ENCODE peak calls at places on chromosomes 13 and 19, in eight cellular contexts. One of them, this sample, is unnamed.

GRCh38 chr19:57056972-57057371 is 62.8 kb upstream of the USP29 start:
- DNase-seq in stimulated activated CD4-positive, alpha-beta T cell treated with anti-CD3 and anti-CD28 coated beads, Interleukin-4, amount 100 ng/mL, for 4 hours: no peak
- DNase-seq in heart right ventricle: peak; percentile 27
- DNase-seq in activated T-helper 1 cell treated with anti-CD3 and anti-CD28 coated beads, Interleukin-12 subunit alpha, Interleukin-12 subunit beta, Interleukin-2, Interleukin-4 antibody, amounts not matched to agents 30 ng/mL and 10 ng/mL and 1 ng/mL, durations not matched to agents 14 hours and 24 hours and 36 hours: no peak
- DNase-seq in AG09309: no peak
- DNase-seq in CD4-positive, CD25-positive, alpha-beta regulatory T cell: no peak
- DNase-seq in thoracic aorta: no peak
- DNase-seq in GM06990: no peak
- DNase-seq in this sample: no peak

GRCh38 chr13:109629737-109630136 is 156.6 kb downstream of the IRS2 start:
- DNase-seq in GM06990: no peak
- DNase-seq in heart right ventricle: no peak
- DNase-seq in stimulated activated CD4-positive, alpha-beta T cell treated with anti-CD3 and anti-CD28 coated beads, Interleukin-4, amount 100 ng/mL, for 4 hours: no peak
- DNase-seq in thoracic aorta: no peak
- DNase-seq in AG09309: no peak
- DNase-seq in activated T-helper 1 cell treated with anti-CD3 and anti-CD28 coated beads, Interleukin-12 subunit alpha, Interleukin-12 subunit beta, Interleukin-2, Interleukin-4 antibody, amounts not matched to agents 30 ng/mL and 10 ng/mL and 1 ng/mL, durations not matched to agents 14 hours and 24 hours and 36 hours: no peak
- DNase-seq in CD4-positive, CD25-positive, alpha-beta regulatory T cell: no peak
- DNase-seq in this sample: no peak

GRCh38 chr19:47564081-47564480 is 8.9 kb downstream of the ZNF541 start:
- DNase-seq in AG09309: no peak
- DNase-seq in activated T-helper 1 cell treated with anti-CD3 and anti-CD28 coated beads, Interleukin-12 subunit alpha, Interleukin-12 subunit beta, Interleukin-2, Interleukin-4 antibody, amounts not matched to agents 30 ng/mL and 10 ng/mL and 1 ng/mL, durations not matched to agents 14 hours and 24 hours and 36 hours: no peak
- DNase-seq in stimulated activated CD4-positive, alpha-beta T cell treated with anti-CD3 and anti-CD28 coated beads, Interleukin-4, amount 100 ng/mL, for 4 hours: no peak
- DNase-seq in GM06990: no peak
- DNase-seq in thoracic aorta: no peak
- DNase-seq in heart right ventricle: no peak
- DNase-seq in CD4-positive, CD25-positive, alpha-beta regulatory T cell: no peak
- DNase-seq in this sample: no peak

GRCh38 chr19:8161135-8161646 is 11.8 kb upstream of the FBN3 start:
- DNase-seq in heart right ventricle: no peak
- DNase-seq in activated T-helper 1 cell treated with anti-CD3 and anti-CD28 coated beads, Interleukin-12 subunit alpha, Interleukin-12 subunit beta, Interleukin-2, Interleukin-4 antibody, amounts not matched to agents 30 ng/mL and 10 ng/mL and 1 ng/mL, durations not matched to agents 14 hours and 24 hours and 36 hours: no peak
- DNase-seq in stimulated activated CD4-positive, alpha-beta T cell treated with anti-CD3 and anti-CD28 coated beads, Interleukin-4, amount 100 ng/mL, for 4 hours: no peak
- DNase-seq in CD4-positive, CD25-positive, alpha-beta regulatory T cell: no peak
- DNase-seq in thoracic aorta: no peak
- DNase-seq in GM06990: no peak
- DNase-seq in AG09309: no peak
- DNase-seq in this sample: no peak

GRCh38 chr13:113545931-113546516 is 38.5 kb upstream of the TFDP1 start:
- DNase-seq in AG09309: no peak
- DNase-seq in GM06990: no peak
- DNase-seq in activated T-helper 1 cell treated with anti-CD3 and anti-CD28 coated beads, Interleukin-12 subunit alpha, Interleukin-12 subunit beta, Interleukin-2, Interleukin-4 antibody, amounts not matched to agents 30 ng/mL and 10 ng/mL and 1 ng/mL, durations not matched to agents 14 hours and 24 hours and 36 hours: no peak
- DNase-seq in heart right ventricle: no peak
- DNase-seq in stimulated activated CD4-positive, alpha-beta T cell treated with anti-CD3 and anti-CD28 coated beads, Interleukin-4, amount 100 ng/mL, for 4 hours: no peak
- DNase-seq in CD4-positive, CD25-positive, alpha-beta regulatory T cell: no peak
- DNase-seq in thoracic aorta: no peak
- DNase-seq in this sample: peak; percentile 83

GRCh38 chr13:112481458-112481857 is 105.3 kb downstream of the SPACA7 start:
- DNase-seq in CD4-positive, CD25-positive, alpha-beta regulatory T cell: no peak
- DNase-seq in AG09309: no peak
- DNase-seq in heart right ventricle: no peak
- DNase-seq in stimulated activated CD4-positive, alpha-beta T cell treated with anti-CD3 and anti-CD28 coated beads, Interleukin-4, amount 100 ng/mL, for 4 hours: no peak
- DNase-seq in thoracic aorta: no peak
- DNase-seq in GM06990: no peak
- DNase-seq in activated T-helper 1 cell treated with anti-CD3 and anti-CD28 coated beads, Interleukin-12 subunit alpha, Interleukin-12 subunit beta, Interleukin-2, Interleukin-4 antibody, amounts not matched to agents 30 ng/mL and 10 ng/mL and 1 ng/mL, durations not matched to agents 14 hours and 24 hours and 36 hours: no peak
- DNase-seq in this sample: no peak

GRCh38 chr19:5988520-5989387 is 10.8 kb upstream of the RANBP3 start:
- DNase-seq in thoracic aorta: no peak
- DNase-seq in stimulated activated CD4-positive, alpha-beta T cell treated with anti-CD3 and anti-CD28 coated beads, Interleukin-4, amount 100 ng/mL, for 4 hours: no peak
- DNase-seq in CD4-positive, CD25-positive, alpha-beta regulatory T cell: no peak
- DNase-seq in heart right ventricle: no peak
- DNase-seq in activated T-helper 1 cell treated with anti-CD3 and anti-CD28 coated beads, Interleukin-12 subunit alpha, Interleukin-12 subunit beta, Interleukin-2, Interleukin-4 antibody, amounts not matched to agents 30 ng/mL and 10 ng/mL and 1 ng/mL, durations not matched to agents 14 hours and 24 hours and 36 hours: no peak
- DNase-seq in AG09309: no peak
- DNase-seq in GM06990: no peak
- DNase-seq in this sample: no peak

GRCh38 chr13:45811891-45812583 is 39.5 kb downstream of the SIAH3 start:
- DNase-seq in thoracic aorta: no peak
- DNase-seq in AG09309: no peak
- DNase-seq in activated T-helper 1 cell treated with anti-CD3 and anti-CD28 coated beads, Interleukin-12 subunit alpha, Interleukin-12 subunit beta, Interleukin-2, Interleukin-4 antibody, amounts not matched to agents 30 ng/mL and 10 ng/mL and 1 ng/mL, durations not matched to agents 14 hours and 24 hours and 36 hours: no peak
- DNase-seq in heart right ventricle: no peak
- DNase-seq in stimulated activated CD4-positive, alpha-beta T cell treated with anti-CD3 and anti-CD28 coated beads, Interleukin-4, amount 100 ng/mL, for 4 hours: no peak
- DNase-seq in GM06990: no peak
- DNase-seq in CD4-positive, CD25-positive, alpha-beta regulatory T cell: no peak
- DNase-seq in this sample: no peak

GRCh38 chr13:45224181-45224580 is 23.3 kb upstream of the KCTD4 start:
- DNase-seq in CD4-positive, CD25-positive, alpha-beta regulatory T cell: no peak
- DNase-seq in heart right ventricle: no peak
- DNase-seq in GM06990: no peak
- DNase-seq in stimulated activated CD4-positive, alpha-beta T cell treated with anti-CD3 and anti-CD28 coated beads, Interleukin-4, amount 100 ng/mL, for 4 hours: no peak
- DNase-seq in activated T-helper 1 cell treated with anti-CD3 and anti-CD28 coated beads, Interleukin-12 subunit alpha, Interleukin-12 subunit beta, Interleukin-2, Interleukin-4 antibody, amounts not matched to agents 30 ng/mL and 10 ng/mL and 1 ng/mL, durations not matched to agents 14 hours and 24 hours and 36 hours: no peak
- DNase-seq in thoracic aorta: no peak
- DNase-seq in AG09309: no peak
- DNase-seq in this sample: no peak

GRCh38 chr19:13146763-13147563 is 3.2 kb downstream of the STX10 start:
- DNase-seq in stimulated activated CD4-positive, alpha-beta T cell treated with anti-CD3 and anti-CD28 coated beads, Interleukin-4, amount 100 ng/mL, for 4 hours: no peak
- DNase-seq in thoracic aorta: no peak
- DNase-seq in AG09309: no peak
- DNase-seq in GM06990: no peak
- DNase-seq in heart right ventricle: no peak
- DNase-seq in activated T-helper 1 cell treated with anti-CD3 and anti-CD28 coated beads, Interleukin-12 subunit alpha, Interleukin-12 subunit beta, Interleukin-2, Interleukin-4 antibody, amounts not matched to agents 30 ng/mL and 10 ng/mL and 1 ng/mL, durations not matched to agents 14 hours and 24 hours and 36 hours: no peak
- DNase-seq in CD4-positive, CD25-positive, alpha-beta regulatory T cell: no peak
- DNase-seq in this sample: no peak

GRCh38 chr19:28239270-28239669 is 973.7 kb downstream of the UQCRFS1 start:
- DNase-seq in AG09309: no peak
- DNase-seq in thoracic aorta: no peak
- DNase-seq in GM06990: no peak
- DNase-seq in heart right ventricle: no peak
- DNase-seq in stimulated activated CD4-positive, alpha-beta T cell treated with anti-CD3 and anti-CD28 coated beads, Interleukin-4, amount 100 ng/mL, for 4 hours: no peak
- DNase-seq in CD4-positive, CD25-positive, alpha-beta regulatory T cell: no peak
- DNase-seq in activated T-helper 1 cell treated with anti-CD3 and anti-CD28 coated beads, Interleukin-12 subunit alpha, Interleukin-12 subunit beta, Interleukin-2, Interleukin-4 antibody, amounts not matched to agents 30 ng/mL and 10 ng/mL and 1 ng/mL, durations not matched to agents 14 hours and 24 hours and 36 hours: no peak
- DNase-seq in this sample: no peak

GRCh38 chr13:41145136-41145908 is 12.7 kb upstream of the KBTBD6 start:
- DNase-seq in CD4-positive, CD25-positive, alpha-beta regulatory T cell: no peak
- DNase-seq in thoracic aorta: no peak
- DNase-seq in AG09309: peak; percentile 25
- DNase-seq in stimulated activated CD4-positive, alpha-beta T cell treated with anti-CD3 and anti-CD28 coated beads, Interleukin-4, amount 100 ng/mL, for 4 hours: no peak
- DNase-seq in heart right ventricle: no peak
- DNase-seq in activated T-helper 1 cell treated with anti-CD3 and anti-CD28 coated beads, Interleukin-12 subunit alpha, Interleukin-12 subunit beta, Interleukin-2, Interleukin-4 antibody, amounts not matched to agents 30 ng/mL and 10 ng/mL and 1 ng/mL, durations not matched to agents 14 hours and 24 hours and 36 hours: no peak
- DNase-seq in GM06990: no peak
- DNase-seq in this sample: no peak

GRCh38 chr13:76992548-76993001 is 694 bp downstream of the CLN5 start:
- DNase-seq in stimulated activated CD4-positive, alpha-beta T cell treated with anti-CD3 and anti-CD28 coated beads, Interleukin-4, amount 100 ng/mL, for 4 hours: peak; percentile 5
- DNase-seq in thoracic aorta: no peak
- DNase-seq in AG09309: no peak
- DNase-seq in CD4-positive, CD25-positive, alpha-beta regulatory T cell: no peak
- DNase-seq in heart right ventricle: no peak
- DNase-seq in GM06990: peak; percentile 49
- DNase-seq in activated T-helper 1 cell treated with anti-CD3 and anti-CD28 coated beads, Interleukin-12 subunit alpha, Interleukin-12 subunit beta, Interleukin-2, Interleukin-4 antibody, amounts not matched to agents 30 ng/mL and 10 ng/mL and 1 ng/mL, durations not matched to agents 14 hours and 24 hours and 36 hours: peak; percentile 5
- DNase-seq in this sample: peak; percentile 90

GRCh38 chr19:40464059-40465024 is 1.2 kb downstream of the BLVRB start:
- DNase-seq in AG09309: peak; percentile 73
- DNase-seq in heart right ventricle: peak; percentile 80
- DNase-seq in activated T-helper 1 cell treated with anti-CD3 and anti-CD28 coated beads, Interleukin-12 subunit alpha, Interleukin-12 subunit beta, Interleukin-2, Interleukin-4 antibody, amounts not matched to agents 30 ng/mL and 10 ng/mL and 1 ng/mL, durations not matched to agents 14 hours and 24 hours and 36 hours: peak; percentile 56
- DNase-seq in GM06990: no peak
- DNase-seq in stimulated activated CD4-positive, alpha-beta T cell treated with anti-CD3 and anti-CD28 coated beads, Interleukin-4, amount 100 ng/mL, for 4 hours: peak; percentile 69
- DNase-seq in thoracic aorta: peak; percentile 76
- DNase-seq in CD4-positive, CD25-positive, alpha-beta regulatory T cell: peak; percentile 49
- DNase-seq in this sample: peak; percentile 97

GRCh38 chr13:76884571-76885202 is 1.5 kb downstream of the KCTD12 start:
- DNase-seq in activated T-helper 1 cell treated with anti-CD3 and anti-CD28 coated beads, Interleukin-12 subunit alpha, Interleukin-12 subunit beta, Interleukin-2, Interleukin-4 antibody, amounts not matched to agents 30 ng/mL and 10 ng/mL and 1 ng/mL, durations not matched to agents 14 hours and 24 hours and 36 hours: no peak
- DNase-seq in GM06990: no peak
- DNase-seq in stimulated activated CD4-positive, alpha-beta T cell treated with anti-CD3 and anti-CD28 coated beads, Interleukin-4, amount 100 ng/mL, for 4 hours: no peak
- DNase-seq in heart right ventricle: no peak
- DNase-seq in CD4-positive, CD25-positive, alpha-beta regulatory T cell: no peak
- DNase-seq in thoracic aorta: no peak
- DNase-seq in AG09309: no peak
- DNase-seq in this sample: peak; percentile 41

GRCh38 chr19:42850981-42851717 is 28.4 kb downstream of the PSG1 start:
- DNase-seq in GM06990: no peak
- DNase-seq in activated T-helper 1 cell treated with anti-CD3 and anti-CD28 coated beads, Interleukin-12 subunit alpha, Interleukin-12 subunit beta, Interleukin-2, Interleukin-4 antibody, amounts not matched to agents 30 ng/mL and 10 ng/mL and 1 ng/mL, durations not matched to agents 14 hours and 24 hours and 36 hours: no peak
- DNase-seq in stimulated activated CD4-positive, alpha-beta T cell treated with anti-CD3 and anti-CD28 coated beads, Interleukin-4, amount 100 ng/mL, for 4 hours: no peak
- DNase-seq in thoracic aorta: peak; percentile 25
- DNase-seq in CD4-positive, CD25-positive, alpha-beta regulatory T cell: no peak
- DNase-seq in heart right ventricle: peak; percentile 12
- DNase-seq in AG09309: peak; percentile 91
- DNase-seq in this sample: peak; percentile 88

GRCh38 chr13:49225358-49226042 is 5.4 kb downstream of the MLNR start:
- DNase-seq in AG09309: no peak
- DNase-seq in heart right ventricle: no peak
- DNase-seq in stimulated activated CD4-positive, alpha-beta T cell treated with anti-CD3 and anti-CD28 coated beads, Interleukin-4, amount 100 ng/mL, for 4 hours: no peak
- DNase-seq in activated T-helper 1 cell treated with anti-CD3 and anti-CD28 coated beads, Interleukin-12 subunit alpha, Interleukin-12 subunit beta, Interleukin-2, Interleukin-4 antibody, amounts not matched to agents 30 ng/mL and 10 ng/mL and 1 ng/mL, durations not matched to agents 14 hours and 24 hours and 36 hours: no peak
- DNase-seq in GM06990: no peak
- DNase-seq in CD4-positive, CD25-positive, alpha-beta regulatory T cell: no peak
- DNase-seq in thoracic aorta: no peak
- DNase-seq in this sample: no peak

GRCh38 chr19:14830702-14831101 is 4.3 kb downstream of the OR7A5 start:
- DNase-seq in stimulated activated CD4-positive, alpha-beta T cell treated with anti-CD3 and anti-CD28 coated beads, Interleukin-4, amount 100 ng/mL, for 4 hours: no peak
- DNase-seq in thoracic aorta: no peak
- DNase-seq in heart right ventricle: no peak
- DNase-seq in activated T-helper 1 cell treated with anti-CD3 and anti-CD28 coated beads, Interleukin-12 subunit alpha, Interleukin-12 subunit beta, Interleukin-2, Interleukin-4 antibody, amounts not matched to agents 30 ng/mL and 10 ng/mL and 1 ng/mL, durations not matched to agents 14 hours and 24 hours and 36 hours: no peak
- DNase-seq in AG09309: no peak
- DNase-seq in CD4-positive, CD25-positive, alpha-beta regulatory T cell: no peak
- DNase-seq in GM06990: no peak
- DNase-seq in this sample: no peak

GRCh38 chr19:30345686-30346085 is 26.5 kb upstream of the ZNF536 start:
- DNase-seq in AG09309: no peak
- DNase-seq in CD4-positive, CD25-positive, alpha-beta regulatory T cell: no peak
- DNase-seq in activated T-helper 1 cell treated with anti-CD3 and anti-CD28 coated beads, Interleukin-12 subunit alpha, Interleukin-12 subunit beta, Interleukin-2, Interleukin-4 antibody, amounts not matched to agents 30 ng/mL and 10 ng/mL and 1 ng/mL, durations not matched to agents 14 hours and 24 hours and 36 hours: no peak
- DNase-seq in heart right ventricle: no peak
- DNase-seq in stimulated activated CD4-positive, alpha-beta T cell treated with anti-CD3 and anti-CD28 coated beads, Interleukin-4, amount 100 ng/mL, for 4 hours: no peak
- DNase-seq in thoracic aorta: no peak
- DNase-seq in GM06990: no peak
- DNase-seq in this sample: peak; percentile 73

GRCh38 chr19:33301011-33301899 is 1.1 kb downstream of the CEBPA start:
- DNase-seq in AG09309: no peak
- DNase-seq in GM06990: no peak
- DNase-seq in stimulated activated CD4-positive, alpha-beta T cell treated with anti-CD3 and anti-CD28 coated beads, Interleukin-4, amount 100 ng/mL, for 4 hours: no peak
- DNase-seq in thoracic aorta: no peak
- DNase-seq in CD4-positive, CD25-positive, alpha-beta regulatory T cell: no peak
- DNase-seq in heart right ventricle: no peak
- DNase-seq in activated T-helper 1 cell treated with anti-CD3 and anti-CD28 coated beads, Interleukin-12 subunit alpha, Interleukin-12 subunit beta, Interleukin-2, Interleukin-4 antibody, amounts not matched to agents 30 ng/mL and 10 ng/mL and 1 ng/mL, durations not matched to agents 14 hours and 24 hours and 36 hours: no peak
- DNase-seq in this sample: peak; percentile 88

GRCh38 chr13:19791953-19792537 is 9.3 kb upstream of the PSPC1 start:
- DNase-seq in stimulated activated CD4-positive, alpha-beta T cell treated with anti-CD3 and anti-CD28 coated beads, Interleukin-4, amount 100 ng/mL, for 4 hours: no peak
- DNase-seq in GM06990: no peak
- DNase-seq in activated T-helper 1 cell treated with anti-CD3 and anti-CD28 coated beads, Interleukin-12 subunit alpha, Interleukin-12 subunit beta, Interleukin-2, Interleukin-4 antibody, amounts not matched to agents 30 ng/mL and 10 ng/mL and 1 ng/mL, durations not matched to agents 14 hours and 24 hours and 36 hours: no peak
- DNase-seq in heart right ventricle: no peak
- DNase-seq in AG09309: no peak
- DNase-seq in CD4-positive, CD25-positive, alpha-beta regulatory T cell: no peak
- DNase-seq in thoracic aorta: no peak
- DNase-seq in this sample: no peak

GRCh38 chr13:50322006-50322405 is 306.8 kb downstream of the KCNRG start:
- DNase-seq in stimulated activated CD4-positive, alpha-beta T cell treated with anti-CD3 and anti-CD28 coated beads, Interleukin-4, amount 100 ng/mL, for 4 hours: no peak
- DNase-seq in thoracic aorta: no peak
- DNase-seq in GM06990: no peak
- DNase-seq in AG09309: no peak
- DNase-seq in heart right ventricle: no peak
- DNase-seq in activated T-helper 1 cell treated with anti-CD3 and anti-CD28 coated beads, Interleukin-12 subunit alpha, Interleukin-12 subunit beta, Interleukin-2, Interleukin-4 antibody, amounts not matched to agents 30 ng/mL and 10 ng/mL and 1 ng/mL, durations not matched to agents 14 hours and 24 hours and 36 hours: no peak
- DNase-seq in CD4-positive, CD25-positive, alpha-beta regulatory T cell: no peak
- DNase-seq in this sample: no peak

GRCh38 chr13:112703935-112704633 is 14.2 kb downstream of the ATP11A start:
- DNase-seq in GM06990: no peak
- DNase-seq in AG09309: no peak
- DNase-seq in stimulated activated CD4-positive, alpha-beta T cell treated with anti-CD3 and anti-CD28 coated beads, Interleukin-4, amount 100 ng/mL, for 4 hours: peak; percentile 17
- DNase-seq in activated T-helper 1 cell treated with anti-CD3 and anti-CD28 coated beads, Interleukin-12 subunit alpha, Interleukin-12 subunit beta, Interleukin-2, Interleukin-4 antibody, amounts not matched to agents 30 ng/mL and 10 ng/mL and 1 ng/mL, durations not matched to agents 14 hours and 24 hours and 36 hours: no peak
- DNase-seq in CD4-positive, CD25-positive, alpha-beta regulatory T cell: no peak
- DNase-seq in thoracic aorta: no peak
- DNase-seq in heart right ventricle: no peak
- DNase-seq in this sample: no peak

GRCh38 chr19:48330012-48330681 is 4.8 kb downstream of the EMP3 start:
- DNase-seq in activated T-helper 1 cell treated with anti-CD3 and anti-CD28 coated beads, Interleukin-12 subunit alpha, Interleukin-12 subunit beta, Interleukin-2, Interleukin-4 antibody, amounts not matched to agents 30 ng/mL and 10 ng/mL and 1 ng/mL, durations not matched to agents 14 hours and 24 hours and 36 hours: peak; percentile 81
- DNase-seq in thoracic aorta: no peak
- DNase-seq in stimulated activated CD4-positive, alpha-beta T cell treated with anti-CD3 and anti-CD28 coated beads, Interleukin-4, amount 100 ng/mL, for 4 hours: peak; percentile 81
- DNase-seq in AG09309: no peak
- DNase-seq in GM06990: peak; percentile 91
- DNase-seq in heart right ventricle: peak; percentile 74
- DNase-seq in CD4-positive, CD25-positive, alpha-beta regulatory T cell: peak; percentile 90
- DNase-seq in this sample: peak; percentile 79

GRCh38 chr13:48072304-48072703 is 22.6 kb downstream of the MED4 start:
- DNase-seq in thoracic aorta: no peak
- DNase-seq in heart right ventricle: no peak
- DNase-seq in GM06990: no peak
- DNase-seq in CD4-positive, CD25-positive, alpha-beta regulatory T cell: no peak
- DNase-seq in stimulated activated CD4-positive, alpha-beta T cell treated with anti-CD3 and anti-CD28 coated beads, Interleukin-4, amount 100 ng/mL, for 4 hours: no peak
- DNase-seq in activated T-helper 1 cell treated with anti-CD3 and anti-CD28 coated beads, Interleukin-12 subunit alpha, Interleukin-12 subunit beta, Interleukin-2, Interleukin-4 antibody, amounts not matched to agents 30 ng/mL and 10 ng/mL and 1 ng/mL, durations not matched to agents 14 hours and 24 hours and 36 hours: no peak
- DNase-seq in AG09309: no peak
- DNase-seq in this sample: no peak

GRCh38 chr13:39498471-39499114 is 104.4 kb downstream of the LHFPL6 start:
- DNase-seq in GM06990: no peak
- DNase-seq in activated T-helper 1 cell treated with anti-CD3 and anti-CD28 coated beads, Interleukin-12 subunit alpha, Interleukin-12 subunit beta, Interleukin-2, Interleukin-4 antibody, amounts not matched to agents 30 ng/mL and 10 ng/mL and 1 ng/mL, durations not matched to agents 14 hours and 24 hours and 36 hours: no peak
- DNase-seq in AG09309: no peak
- DNase-seq in heart right ventricle: no peak
- DNase-seq in stimulated activated CD4-positive, alpha-beta T cell treated with anti-CD3 and anti-CD28 coated beads, Interleukin-4, amount 100 ng/mL, for 4 hours: no peak
- DNase-seq in thoracic aorta: no peak
- DNase-seq in CD4-positive, CD25-positive, alpha-beta regulatory T cell: no peak
- DNase-seq in this sample: no peak

GRCh38 chr13:108269601-108270328 is at the start of gene TNFSF13B:
- DNase-seq in heart right ventricle: peak; percentile 35
- DNase-seq in thoracic aorta: no peak
- DNase-seq in CD4-positive, CD25-positive, alpha-beta regulatory T cell: peak; percentile 29
- DNase-seq in stimulated activated CD4-positive, alpha-beta T cell treated with anti-CD3 and anti-CD28 coated beads, Interleukin-4, amount 100 ng/mL, for 4 hours: peak; percentile 55
- DNase-seq in GM06990: peak; percentile 80
- DNase-seq in AG09309: no peak
- DNase-seq in activated T-helper 1 cell treated with anti-CD3 and anti-CD28 coated beads, Interleukin-12 subunit alpha, Interleukin-12 subunit beta, Interleukin-2, Interleukin-4 antibody, amounts not matched to agents 30 ng/mL and 10 ng/mL and 1 ng/mL, durations not matched to agents 14 hours and 24 hours and 36 hours: peak; percentile 32
- DNase-seq in this sample: no peak

GRCh38 chr13:79056706-79057105 is 349.3 kb downstream of the RBM26 start:
- DNase-seq in AG09309: no peak
- DNase-seq in stimulated activated CD4-positive, alpha-beta T cell treated with anti-CD3 and anti-CD28 coated beads, Interleukin-4, amount 100 ng/mL, for 4 hours: no peak
- DNase-seq in CD4-positive, CD25-positive, alpha-beta regulatory T cell: no peak
- DNase-seq in GM06990: no peak
- DNase-seq in activated T-helper 1 cell treated with anti-CD3 and anti-CD28 coated beads, Interleukin-12 subunit alpha, Interleukin-12 subunit beta, Interleukin-2, Interleukin-4 antibody, amounts not matched to agents 30 ng/mL and 10 ng/mL and 1 ng/mL, durations not matched to agents 14 hours and 24 hours and 36 hours: no peak
- DNase-seq in thoracic aorta: no peak
- DNase-seq in heart right ventricle: no peak
- DNase-seq in this sample: no peak

GRCh38 chr19:18645035-18645511 is 8.2 kb downstream of the KLHL26 start:
- DNase-seq in activated T-helper 1 cell treated with anti-CD3 and anti-CD28 coated beads, Interleukin-12 subunit alpha, Interleukin-12 subunit beta, Interleukin-2, Interleukin-4 antibody, amounts not matched to agents 30 ng/mL and 10 ng/mL and 1 ng/mL, durations not matched to agents 14 hours and 24 hours and 36 hours: no peak
- DNase-seq in GM06990: no peak
- DNase-seq in stimulated activated CD4-positive, alpha-beta T cell treated with anti-CD3 and anti-CD28 coated beads, Interleukin-4, amount 100 ng/mL, for 4 hours: no peak
- DNase-seq in thoracic aorta: peak; percentile 46
- DNase-seq in AG09309: no peak
- DNase-seq in CD4-positive, CD25-positive, alpha-beta regulatory T cell: no peak
- DNase-seq in heart right ventricle: no peak
- DNase-seq in this sample: no peak

GRCh38 chr19:45798995-45799517 is 6.4 kb upstream of the DMWD start:
- DNase-seq in thoracic aorta: no peak
- DNase-seq in heart right ventricle: peak; percentile 64
- DNase-seq in CD4-positive, CD25-positive, alpha-beta regulatory T cell: peak; percentile 53
- DNase-seq in AG09309: peak; percentile 57
- DNase-seq in GM06990: peak; percentile 52
- DNase-seq in activated T-helper 1 cell treated with anti-CD3 and anti-CD28 coated beads, Interleukin-12 subunit alpha, Interleukin-12 subunit beta, Interleukin-2, Interleukin-4 antibody, amounts not matched to agents 30 ng/mL and 10 ng/mL and 1 ng/mL, durations not matched to agents 14 hours and 24 hours and 36 hours: peak; percentile 33
- DNase-seq in stimulated activated CD4-positive, alpha-beta T cell treated with anti-CD3 and anti-CD28 coated beads, Interleukin-4, amount 100 ng/mL, for 4 hours: peak; percentile 57
- DNase-seq in this sample: no peak

GRCh38 chr13:100131863-100132574 is 43.1 kb downstream of the PCCA start:
- DNase-seq in GM06990: no peak
- DNase-seq in thoracic aorta: no peak
- DNase-seq in CD4-positive, CD25-positive, alpha-beta regulatory T cell: no peak
- DNase-seq in stimulated activated CD4-positive, alpha-beta T cell treated with anti-CD3 and anti-CD28 coated beads, Interleukin-4, amount 100 ng/mL, for 4 hours: peak; percentile 61
- DNase-seq in AG09309: peak; percentile 27
- DNase-seq in heart right ventricle: no peak
- DNase-seq in activated T-helper 1 cell treated with anti-CD3 and anti-CD28 coated beads, Interleukin-12 subunit alpha, Interleukin-12 subunit beta, Interleukin-2, Interleukin-4 antibody, amounts not matched to agents 30 ng/mL and 10 ng/mL and 1 ng/mL, durations not matched to agents 14 hours and 24 hours and 36 hours: no peak
- DNase-seq in this sample: no peak

GRCh38 chr13:109159650-109160309 is 530.4 kb downstream of the MYO16 start:
- DNase-seq in stimulated activated CD4-positive, alpha-beta T cell treated with anti-CD3 and anti-CD28 coated beads, Interleukin-4, amount 100 ng/mL, for 4 hours: no peak
- DNase-seq in heart right ventricle: no peak
- DNase-seq in thoracic aorta: no peak
- DNase-seq in CD4-positive, CD25-positive, alpha-beta regulatory T cell: no peak
- DNase-seq in AG09309: no peak
- DNase-seq in activated T-helper 1 cell treated with anti-CD3 and anti-CD28 coated beads, Interleukin-12 subunit alpha, Interleukin-12 subunit beta, Interleukin-2, Interleukin-4 antibody, amounts not matched to agents 30 ng/mL and 10 ng/mL and 1 ng/mL, durations not matched to agents 14 hours and 24 hours and 36 hours: no peak
- DNase-seq in GM06990: no peak
- DNase-seq in this sample: peak; percentile 66

GRCh38 chr19:46610413-46610775 is 9.3 kb downstream of the CALM3 start:
- DNase-seq in GM06990: no peak
- DNase-seq in heart right ventricle: no peak
- DNase-seq in CD4-positive, CD25-positive, alpha-beta regulatory T cell: no peak
- DNase-seq in AG09309: no peak
- DNase-seq in activated T-helper 1 cell treated with anti-CD3 and anti-CD28 coated beads, Interleukin-12 subunit alpha, Interleukin-12 subunit beta, Interleukin-2, Interleukin-4 antibody, amounts not matched to agents 30 ng/mL and 10 ng/mL and 1 ng/mL, durations not matched to agents 14 hours and 24 hours and 36 hours: no peak
- DNase-seq in stimulated activated CD4-positive, alpha-beta T cell treated with anti-CD3 and anti-CD28 coated beads, Interleukin-4, amount 100 ng/mL, for 4 hours: no peak
- DNase-seq in thoracic aorta: no peak
- DNase-seq in this sample: no peak

GRCh38 chr13:37369618-37370017 is 228.9 kb downstream of the POSTN start:
- DNase-seq in GM06990: no peak
- DNase-seq in thoracic aorta: no peak
- DNase-seq in stimulated activated CD4-positive, alpha-beta T cell treated with anti-CD3 and anti-CD28 coated beads, Interleukin-4, amount 100 ng/mL, for 4 hours: no peak
- DNase-seq in AG09309: no peak
- DNase-seq in CD4-positive, CD25-positive, alpha-beta regulatory T cell: no peak
- DNase-seq in activated T-helper 1 cell treated with anti-CD3 and anti-CD28 coated beads, Interleukin-12 subunit alpha, Interleukin-12 subunit beta, Interleukin-2, Interleukin-4 antibody, amounts not matched to agents 30 ng/mL and 10 ng/mL and 1 ng/mL, durations not matched to agents 14 hours and 24 hours and 36 hours: no peak
- DNase-seq in heart right ventricle: no peak
- DNase-seq in this sample: no peak